ENCODE peak calls at places on chromosomes 12 and 14, in seven cellular contexts. W, T, D, S, L, V and B are unnamed samples.

GRCh38 chr12:107822356-107822755 is 47.9 kb downstream of the ASCL4 start:
- DNase-seq in S (no peak), T (no peak), D (no peak), L (no peak), V (no peak), W (no peak), B (no peak)

GRCh38 chr14:89466460-89466859 is 49.4 kb upstream of the FOXN3 start:
- DNase-seq in D (no peak), L (no peak), T (no peak), W (no peak), V (no peak), S (no peak), B (no peak)

GRCh38 chr12:102481705-102482104 is 1.3 kb upstream of the IGF1 start:
- DNase-seq in W (no peak), T (no peak), S (peak), V (no peak), L (no peak), D (no peak), B (no peak)

GRCh38 chr14:68292467-68293334 is 473.1 kb downstream of the RAD51B start:
- DNase-seq in W (no peak), D (no peak), S (no peak), T (no peak), L (peak), V (peak), B (peak)

GRCh38 chr14:90483551-90483950 is 86.7 kb downstream of the CALM1 start:
- DNase-seq in L (peak), W (no peak), V (no peak), D (no peak), S (no peak), T (no peak), B (no peak)

GRCh38 chr12:24743891-24744793 is 204.8 kb downstream of the BCAT1 start:
- DNase-seq in S (no peak), L (peak), D (no peak), T (peak), W (no peak), V (no peak), B (peak)

GRCh38 chr14:71410578-71411279 is 503.5 kb downstream of the PCNX1 start:
- DNase-seq in W (no peak), L (peak), S (no peak), V (no peak), D (no peak), T (no peak), B (peak)

GRCh38 chr14:58646479-58646878 is 8.7 kb downstream of the DACT1 start:
- DNase-seq in S (no peak), V (no peak), D (no peak), W (no peak), L (no peak), T (no peak), B (no peak)

GRCh38 chr14:85607571-85608219 is 77.8 kb downstream of the FLRT2 start:
- DNase-seq in S (peak), L (peak), V (peak), D (peak), T (no peak), W (no peak), B (peak)

GRCh38 chr12:24360907-24361306 is 411.4 kb upstream of the SOX5 start:
- DNase-seq in T (no peak), S (peak), D (peak), L (peak), V (peak), W (no peak), B (peak)

GRCh38 chr12:27705263-27705662 is 5.4 kb upstream of the MRPS35 start:
- DNase-seq in W (no peak), T (no peak), L (no peak), D (no peak), S (no peak), V (no peak), B (no peak)

GRCh38 chr12:71465794-71466193 is 26.2 kb downstream of the LGR5 start:
- DNase-seq in W (no peak), T (no peak), D (no peak), S (no peak), V (no peak), L (no peak), B (no peak)

GRCh38 chr12:70044170-70044569 is 199.1 kb upstream of the CNOT2 start:
- DNase-seq in D (no peak), W (no peak), T (no peak), V (peak), L (peak), S (peak), B (no peak)

GRCh38 chr12:40164034-40164433 is 58.2 kb upstream of the SLC2A13 start:
- DNase-seq in L (no peak), T (no peak), W (no peak), D (no peak), V (no peak), S (no peak), B (no peak)

GRCh38 chr14:96739511-96739910 is 57.7 kb upstream of the VRK1 start:
- DNase-seq in W (no peak), T (no peak), L (no peak), V (no peak), S (no peak), D (no peak), B (no peak)

GRCh38 chr12:130714591-130715149 is 1.4 kb downstream of the RIMBP2 start:
- DNase-seq in L (no peak), T (peak), W (no peak), S (no peak), D (no peak), V (no peak), B (no peak)

GRCh38 chr14:54683882-54684794 is 117.2 kb downstream of the SAMD4A start:
- DNase-seq in V (peak), S (peak), W (peak), T (no peak), D (peak), L (peak), B (peak)

GRCh38 chr12:18165422-18165871 is 75.5 kb upstream of the RERGL start:
- DNase-seq in D (peak), V (peak), T (no peak), L (peak), S (peak), W (no peak), B (peak)

GRCh38 chr12:105025890-105026289 is 39.8 kb downstream of the NOPCHAP1 start:
- DNase-seq in V (peak), S (peak), T (no peak), W (no peak), D (peak), L (peak), B (peak)

GRCh38 chr12:12899530-12900380 is 8.4 kb downstream of the GPRC5A start:
- DNase-seq in V (peak), D (peak), L (peak), W (peak), S (peak), T (no peak), B (peak)

GRCh38 chr12:79422060-79422812 is 268.5 kb downstream of the PAWR start:
- DNase-seq in T (no peak), V (peak), L (no peak), W (no peak), S (peak), D (no peak), B (peak)

GRCh38 chr14:100607611-100607956 is 20.4 kb upstream of the BEGAIN start:
- DNase-seq in W (peak), T (no peak), V (no peak), S (no peak), L (no peak), D (no peak), B (no peak)

GRCh38 chr12:106446429-106447092 is 89.0 kb downstream of the POLR3B start:
- DNase-seq in S (no peak), T (no peak), D (no peak), V (no peak), W (no peak), L (no peak), B (no peak)

GRCh38 chr12:109595321-109595902 is 21.8 kb downstream of the MVK start:
- DNase-seq in S (no peak), L (no peak), V (no peak), D (no peak), W (no peak), T (no peak), B (no peak)

GRCh38 chr12:131494141-131494733 is 216.7 kb upstream of the SFSWAP start:
- DNase-seq in W (no peak), V (no peak), S (no peak), D (no peak), T (no peak), L (no peak), B (no peak)

GRCh38 chr12:62481843-62482540 is 15.4 kb downstream of the MON2 start:
- DNase-seq in S (no peak), L (no peak), T (no peak), D (no peak), V (no peak), W (no peak), B (no peak)

GRCh38 chr12:52390739-52391617 is 5.5 kb upstream of the KRT84 start:
- DNase-seq in S (peak), L (peak), W (no peak), T (peak), D (peak), V (peak), B (peak)

GRCh38 chr12:89856431-89856830 is 147.8 kb upstream of the ATP2B1 start:
- DNase-seq in D (peak), L (peak), V (peak), S (peak), T (peak), W (no peak), B (peak)

GRCh38 chr12:3133410-3133793 is 56.2 kb downstream of the TSPAN9 start:
- DNase-seq in D (peak), V (no peak), W (no peak), S (no peak), T (no peak), L (peak), B (no peak)

GRCh38 chr14:23013056-23014054 is 3.4 kb upstream of the C14orf93 start:
- DNase-seq in T (no peak), S (no peak), W (no peak), V (no peak), L (no peak), D (no peak), B (no peak)

GRCh38 chr12:130179191-130179590 is 16.9 kb downstream of the FZD10 start:
- DNase-seq in L (no peak), T (no peak), W (no peak), S (no peak), V (no peak), D (no peak), B (no peak)

GRCh38 chr12:29733060-29733459 is 50.7 kb downstream of the TMTC1 start:
- DNase-seq in T (no peak), W (no peak), V (peak), L (peak), S (peak), D (peak), B (no peak)

GRCh38 chr12:104421343-104421742 is 35.4 kb upstream of the CHST11 start:
- DNase-seq in L (no peak), S (no peak), V (no peak), T (no peak), D (no peak), W (no peak), B (no peak)

GRCh38 chr12:69204191-69204590 is 35.2 kb upstream of the CPSF6 start:
- DNase-seq in L (no peak), S (no peak), D (no peak), T (no peak), V (no peak), W (no peak), B (no peak)

GRCh38 chr14:93040443-93040842 is 75.3 kb downstream of the ITPK1 start:
- DNase-seq in W (no peak), V (no peak), L (no peak), S (no peak), D (no peak), T (no peak), B (no peak)
- H3K4me3 ChIP-seq in W (no peak), V (no peak), L (no peak), S (no peak), D (no peak), T (no peak), B (no peak)

DNA sequence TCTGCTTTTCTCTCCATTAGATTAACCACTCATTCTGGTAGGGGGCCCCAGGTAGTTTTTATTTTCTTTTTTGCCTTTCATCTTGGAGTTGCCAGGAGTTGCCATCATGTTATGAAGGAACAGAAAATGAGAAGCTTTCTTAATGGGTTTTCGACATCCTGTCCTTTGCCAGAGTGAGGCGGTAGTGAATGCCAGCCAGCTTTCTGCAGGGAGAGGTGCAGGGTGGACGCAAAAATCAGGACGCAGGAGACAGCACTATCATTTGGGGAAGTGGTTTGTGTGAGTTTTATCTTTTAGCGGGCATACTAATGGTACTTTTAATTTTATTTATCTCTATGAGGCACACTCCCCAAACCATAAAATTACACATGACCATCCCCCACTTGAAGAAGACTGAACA is 1.7 kb downstream of the RASSF8 start:
- DNase-seq in V (peak), T (peak), L (peak), W (no peak), S (peak), D (peak), B (peak)
- H3K4me3 ChIP-seq in V (peak), T (peak), L (peak), W (peak), S (peak), D (peak), B (peak)

GRCh38 chr12:132926417-132926833 is 29.7 kb downstream of the ZNF605 start:
- DNase-seq in D (no peak), S (peak), V (no peak), L (no peak), W (no peak), T (no peak), B (no peak)
- H3K4me3 ChIP-seq in D (no peak), S (no peak), V (no peak), L (no peak), W (no peak), T (no peak), B (no peak)

DNA sequence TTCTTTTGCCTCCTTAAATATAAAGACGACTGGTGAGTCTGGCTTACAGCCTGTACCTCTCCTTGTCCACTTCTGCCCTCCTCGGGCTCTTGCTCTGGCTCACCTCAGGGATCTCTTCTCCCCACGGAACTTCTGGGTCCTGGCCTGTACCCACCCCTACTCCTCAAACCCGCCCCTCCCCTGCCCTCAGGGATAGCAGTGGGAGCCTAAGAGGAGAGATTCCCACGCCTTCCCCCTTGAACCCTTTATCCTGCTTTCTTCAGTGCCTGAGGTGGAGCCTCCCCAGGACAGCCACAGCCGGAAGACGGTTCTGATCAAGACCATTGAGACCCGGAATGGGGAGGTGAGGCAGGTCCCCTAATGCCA is 2.7 kb downstream of the PRPH start:
- DNase-seq in W (no peak), L (no peak), V (no peak), D (no peak), T (no peak), S (no peak), B (no peak)
- H3K4me3 ChIP-seq in W (peak), L (no peak), V (no peak), D (no peak), T (peak), S (no peak), B (peak)

GRCh38 chr12:98939926-98940325 is 294.8 kb downstream of the APAF1 start:
- DNase-seq in S (no peak), W (no peak), V (no peak), D (no peak), T (no peak), L (no peak), B (no peak)

GRCh38 chr12:98935847-98936246 is 290.8 kb downstream of the APAF1 start:
- DNase-seq in S (no peak), D (no peak), L (no peak), V (no peak), T (no peak), W (no peak), B (no peak)

DNA sequence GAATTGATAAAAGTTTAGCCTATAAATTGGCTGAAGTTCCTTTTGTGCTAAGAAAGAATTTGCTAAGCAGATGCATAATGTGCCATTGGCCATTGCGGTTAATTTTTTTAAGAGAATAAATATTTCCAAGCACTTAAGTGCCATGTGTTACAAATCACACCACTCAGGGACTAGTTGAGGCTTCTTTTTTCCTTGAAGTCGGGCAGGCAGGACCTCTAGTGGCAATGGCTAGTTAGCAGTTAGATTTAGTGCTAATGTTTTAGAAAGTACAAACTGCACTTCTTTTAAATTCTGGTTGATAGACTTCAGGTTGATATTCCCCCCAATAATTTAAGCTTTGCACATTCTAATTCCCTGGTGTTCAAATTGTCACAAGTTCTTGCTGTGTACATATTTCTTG is 294.3 kb downstream of the APAF1 start:
- DNase-seq in L (peak), W (no peak), T (peak), S (peak), V (peak), D (peak), B (peak)
- H3K4me3 ChIP-seq in L (no peak), W (no peak), T (no peak), S (no peak), V (no peak), D (no peak), B (no peak)

GRCh38 chr12:124423683-124424515 is 129.0 kb downstream of the RFLNA start:
- DNase-seq in S (no peak), D (no peak), W (no peak), T (no peak), V (no peak), L (no peak), B (no peak)
- H3K4me3 ChIP-seq in S (no peak), D (no peak), W (peak), T (no peak), V (no peak), L (no peak), B (peak)

GRCh38 chr12:46492471-46493351 is 120.1 kb upstream of the SLC38A2 start:
- DNase-seq in V (peak), L (peak), S (peak), T (no peak), W (no peak), D (peak), B (peak)

GRCh38 chr12:46490635-46491034 is 118.1 kb upstream of the SLC38A2 start:
- DNase-seq in W (no peak), L (peak), S (peak), D (peak), T (no peak), V (peak), B (peak)

GRCh38 chr12:46491548-46491947 is 119.0 kb upstream of the SLC38A2 start:
- DNase-seq in V (no peak), W (no peak), S (peak), L (peak), T (no peak), D (no peak), B (no peak)

GRCh38 chr12:46494424-46494823 is 121.9 kb upstream of the SLC38A2 start:
- DNase-seq in D (peak), L (peak), V (peak), S (peak), T (peak), W (no peak), B (peak)

GRCh38 chr12:46493352-46494209 is 121.0 kb upstream of the SLC38A2 start:
- DNase-seq in T (no peak), D (no peak), V (no peak), W (no peak), S (peak), L (no peak), B (peak)
- H3K4me3 ChIP-seq in T (no peak), D (no peak), V (no peak), W (no peak), S (no peak), L (no peak), B (peak)

GRCh38 chr14:75069811-75070145 is 337 bp downstream of the ZC2HC1C start:
- DNase-seq in T (peak), S (no peak), W (no peak), L (no peak), D (no peak), V (no peak), B (no peak)

GRCh38 chr14:75069021-75069810 is at the start of gene ZC2HC1C:
- DNase-seq in T (peak), D (peak), L (peak), V (peak), W (peak), S (peak), B (peak)

GRCh38 chr14:75068294-75069020 is 984 bp upstream of the ZC2HC1C start:
- DNase-seq in T (no peak), L (no peak), W (no peak), D (no peak), V (no peak), S (no peak), B (no peak)

GRCh38 chr14:75067212-75067611 is 2.2 kb upstream of the ZC2HC1C start:
- DNase-seq in T (no peak), V (no peak), D (no peak), S (no peak), W (no peak), L (no peak), B (no peak)

DNA sequence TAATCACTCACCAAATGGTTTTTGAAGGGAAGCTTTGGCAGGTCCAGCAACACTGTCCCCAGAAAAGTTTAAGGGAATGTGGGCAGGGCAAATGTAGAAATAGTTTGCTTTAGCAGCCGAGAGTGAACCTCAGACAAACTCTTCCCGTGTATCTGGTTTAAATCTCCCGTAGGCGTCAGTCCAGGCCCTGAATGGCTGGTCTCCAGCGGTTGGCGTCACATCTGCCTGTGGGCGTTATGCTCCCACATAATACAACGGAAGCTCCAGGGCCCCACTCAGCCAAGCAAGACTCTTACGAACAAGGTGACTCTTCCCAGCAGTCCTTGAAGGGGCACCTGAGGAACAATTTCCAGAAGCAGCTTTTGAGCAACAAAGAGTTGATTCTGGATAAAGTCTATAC is 942 bp downstream of the ZC2HC1C start:
- DNase-seq in V (peak), T (no peak), D (no peak), S (no peak), L (no peak), W (peak), B (peak)
- H3K4me3 ChIP-seq in V (no peak), T (no peak), D (no peak), S (no peak), L (no peak), W (no peak), B (no peak)

GRCh38 chr14:60977848-60978247 is 3.0 kb downstream of the TRMT5 start:
- DNase-seq in T (no peak), D (no peak), S (peak), V (no peak), L (peak), W (no peak), B (no peak)
- H3K4me3 ChIP-seq in T (no peak), D (no peak), S (no peak), V (no peak), L (no peak), W (no peak), B (peak)

GRCh38 chr12:84174115-84174514 is 738.5 kb downstream of the SLC6A15 start:
- DNase-seq in V (no peak), W (no peak), S (no peak), L (no peak), D (no peak), T (no peak), B (no peak)
- H3K4me3 ChIP-seq in V (no peak), W (no peak), S (no peak), L (no peak), D (no peak), T (no peak), B (no peak)